ENCODE peak calls at places on chromosome 22, in six cellular contexts. J is sciatic nerve; W is stimulated activated CD4-positive, alpha-beta T cell treated with anti-CD3 and anti-CD28 coated beads, Interleukin-12 subunit alpha, Interleukin-12 subunit beta, amount 100 ng/mL, for 48 hours; K is A673; H is GM23248; R is Caki2. Z is an unnamed sample.

GRCh38 chr22:28594784-28595324 is 84.8 kb downstream of the TTC28 start:
- DNase-seq in H (peak; percentile 86), J (no peak), K (peak; percentile 86), R (peak; percentile 61), W (no peak), Z (no peak)

GRCh38 chr22:39173787-39174497 is 21.5 kb upstream of the CBX7 start:
- DNase-seq in H (peak; percentile 20), J (no peak), K (no peak), W (no peak), R (no peak), Z (no peak)

GRCh38 chr22:47047321-47048122 is 285.1 kb downstream of the TBC1D22A start:
- DNase-seq in W (no peak), J (no peak), K (no peak), R (no peak), H (no peak), Z (no peak)

GRCh38 chr22:42623301-42623751 is 8.6 kb upstream of the POLDIP3 start:
- DNase-seq in W (no peak), K (no peak), H (no peak), R (no peak), J (no peak), Z (no peak)

GRCh38 chr22:44204937-44205712 is 24.4 kb downstream of the PARVG start:
- DNase-seq in J (peak; percentile 47), K (no peak), R (no peak), W (no peak), H (no peak), Z (no peak)

GRCh38 chr22:48138855-48139254 is 1376.4 kb downstream of the TBC1D22A start:
- DNase-seq in R (no peak), H (no peak), W (no peak), J (no peak), K (no peak), Z (no peak)

GRCh38 chr22:20558534-20558933 is 51.1 kb downstream of the MED15 start:
- DNase-seq in K (no peak), R (no peak), J (no peak), H (no peak), W (no peak), Z (no peak)

GRCh38 chr22:46714550-46714949 is 23.5 kb downstream of the CERK start:
- DNase-seq in K (no peak), W (no peak), H (peak; percentile 54), J (no peak), R (no peak), Z (no peak)

GRCh38 chr22:25143161-25144076 is 56.2 kb upstream of the CRYBB3 start:
- DNase-seq in W (no peak), R (no peak), H (no peak), J (no peak), K (no peak), Z (no peak)

GRCh38 chr22:47091241-47091691 is 328.8 kb downstream of the TBC1D22A start:
- DNase-seq in W (no peak), R (no peak), K (peak; percentile 10), J (peak; percentile 56), H (peak; percentile 29), Z (no peak)

GRCh38 chr22:44672632-44673031 is 29.4 kb upstream of the PRR5 start:
- DNase-seq in R (no peak), H (no peak), J (no peak), K (no peak), W (no peak), Z (no peak)

GRCh38 chr22:40313007-40313406 is 33.3 kb upstream of the ADSL start:
- DNase-seq in J (no peak), H (peak; percentile 11), W (no peak), K (no peak), R (no peak), Z (no peak)

GRCh38 chr22:25187469-25187868 is 12.2 kb upstream of the CRYBB3 start:
- DNase-seq in H (no peak), K (no peak), J (no peak), W (no peak), R (no peak), Z (no peak)

GRCh38 chr22:20550851-20551744 is 43.7 kb downstream of the MED15 start:
- DNase-seq in R (no peak), K (peak; percentile 33), H (peak; percentile 97), W (peak; percentile 58), J (peak; percentile 70), Z (no peak)

GRCh38 chr22:46078241-46079092 is 71.9 kb upstream of the PPARA start:
- DNase-seq in H (peak; percentile 95), J (peak; percentile 79), R (peak; percentile 93), W (no peak), K (peak; percentile 87), Z (peak; percentile 77)

GRCh38 chr22:44697423-44698179 is 4.4 kb upstream of the PRR5 start:
- DNase-seq in J (peak; percentile 90), H (peak; percentile 87), K (peak; percentile 72), W (peak; percentile 84), R (peak; percentile 67), Z (peak; percentile 87)

GRCh38 chr22:35446365-35446764 is 46.4 kb downstream of the MCM5 start:
- DNase-seq in K (no peak), H (peak; percentile 92), J (no peak), W (no peak), R (peak; percentile 88), Z (no peak)

GRCh38 chr22:23192133-23192532 is 11.8 kb downstream of the BCR start:
- DNase-seq in J (no peak), W (no peak), R (no peak), H (no peak), K (no peak), Z (no peak)

GRCh38 chr22:26651840-26652239 is 5.5 kb upstream of the MIAT start:
- DNase-seq in K (no peak), J (no peak), H (no peak), R (no peak), W (no peak), Z (no peak)

GRCh38 chr22:22348127-22348814 is 103.7 kb downstream of the VPREB1 start:
- DNase-seq in H (peak; percentile 7), J (no peak), R (no peak), W (no peak), K (peak; percentile 24), Z (no peak)